ENCODE peak calls at places on chromosomes 1 and 21, in nine cellular contexts. O is activated T-helper 1 cell treated with Interleukin-2 at 50 U/mL for 16 hours, D is smooth muscle cell of the brain vasculature, K is hippocampal formation, A is T-helper 2 cell, U is fibroblast of the aortic adventitia, R is NCI-H748 treated with DMSO at 0.1 percent for 48 hours, I is HS-5, P is heart right ventricle. C is an unnamed sample.

GRCh38 chr1:2237773-2238172 is 9.7 kb downstream of the SKI start:
- DNase-seq in P (no peak), R (no peak), U (no peak), O (no peak), A (no peak), I (no peak), K (no peak), D (no peak), C (no peak)

GRCh38 chr1:34057347-34057746 is 107.7 kb downstream of the CSMD2 start:
- DNase-seq in K (no peak), R (no peak), A (no peak), U (no peak), I (no peak), O (no peak), P (no peak), D (no peak), C (no peak)

GRCh38 chr1:113392541-113392940 is 2.2 kb downstream of the MAGI3 start:
- DNase-seq in A (no peak), I (no peak), U (peak; percentile 17), O (no peak), K (no peak), D (no peak), P (no peak), R (no peak), C (no peak)

GRCh38 chr1:99674665-99675064 is 28.8 kb downstream of the PALMD start:
- DNase-seq in D (no peak), U (peak; percentile 18), R (no peak), K (no peak), O (no peak), P (no peak), I (no peak), A (no peak), C (no peak)

GRCh38 chr1:228258486-228258885 is 50.6 kb downstream of the OBSCN start:
- DNase-seq in D (no peak), A (no peak), K (no peak), R (no peak), U (no peak), I (no peak), O (no peak), P (no peak), C (no peak)

GRCh38 chr21:39345440-39345839 is 3.4 kb downstream of the HMGN1 start:
- DNase-seq in R (no peak), A (no peak), K (no peak), D (no peak), U (no peak), I (no peak), P (no peak), O (no peak), C (no peak)

GRCh38 chr1:53398585-53399365 is 60.4 kb upstream of the DMRTB1 start:
- DNase-seq in O (no peak), R (no peak), U (no peak), P (no peak), D (no peak), K (no peak), I (no peak), A (no peak), C (no peak)

GRCh38 chr1:50929376-50929958 is 30.6 kb downstream of the FAF1 start:
- DNase-seq in I (peak; percentile 11), P (no peak), K (peak; percentile 46), R (peak; percentile 23), O (no peak), A (peak; percentile 8), D (peak; percentile 7), U (peak; percentile 69), C (peak; percentile 6)

GRCh38 chr1:2183937-2184334 is 10.6 kb downstream of the FAAP20 start:
- DNase-seq in I (no peak), U (no peak), O (no peak), A (no peak), R (no peak), K (no peak), D (no peak), P (no peak), C (no peak)

GRCh38 chr1:225824522-225824921 is 14.6 kb downstream of the EPHX1 start:
- DNase-seq in D (no peak), A (no peak), I (no peak), R (peak; percentile 81), O (no peak), P (no peak), K (no peak), U (no peak), C (peak; percentile 96)

GRCh38 chr1:20896824-20897223 is 109.7 kb upstream of the HP1BP3 start:
- DNase-seq in U (peak; percentile 61), R (peak; percentile 17), K (no peak), I (no peak), O (no peak), A (no peak), P (no peak), D (no peak), C (no peak)

C was measured in NCI-H1436 treated with DMSO at 0.1 percent for 48 hours.